ENCODE peak calls at places on chromosome 5, in eight cellular contexts. One of them, this sample, is unnamed.

GRCh38 chr5:16427572-16427971 is 38.0 kb downstream of the ZNF622 start:
- DNase-seq in C1 segment of cervical spinal cord: no peak
- DNase-seq in stimulated activated CD4-positive, alpha-beta T cell treated with anti-CD3 and anti-CD28 coated beads, Interleukin-2, amount 100 ng/mL, for 48 hours: no peak
- DNase-seq in endodermal cell: peak
- DNase-seq in T-helper 1 cell: no peak
- DNase-seq in natural killer cell: no peak
- DNase-seq in left lung: no peak
- DNase-seq in adrenal gland: no peak
- DNase-seq in this sample: no peak

GRCh38 chr5:53114988-53115387 is 5.4 kb upstream of the MOCS2 start:
- DNase-seq in stimulated activated CD4-positive, alpha-beta T cell treated with anti-CD3 and anti-CD28 coated beads, Interleukin-2, amount 100 ng/mL, for 48 hours: no peak
- DNase-seq in T-helper 1 cell: no peak
- DNase-seq in endodermal cell: no peak
- DNase-seq in C1 segment of cervical spinal cord: no peak
- DNase-seq in left lung: no peak
- DNase-seq in adrenal gland: no peak
- DNase-seq in natural killer cell: no peak
- DNase-seq in this sample: no peak

GRCh38 chr5:86979801-86980510 is 287.7 kb upstream of the RASA1 start:
- DNase-seq in natural killer cell: no peak
- DNase-seq in T-helper 1 cell: peak
- DNase-seq in adrenal gland: no peak
- DNase-seq in stimulated activated CD4-positive, alpha-beta T cell treated with anti-CD3 and anti-CD28 coated beads, Interleukin-2, amount 100 ng/mL, for 48 hours: no peak
- DNase-seq in left lung: no peak
- DNase-seq in C1 segment of cervical spinal cord: no peak
- DNase-seq in endodermal cell: no peak
- DNase-seq in this sample: no peak

GRCh38 chr5:54703568-54704255 is 186.2 kb downstream of the SNX18 start:
- DNase-seq in C1 segment of cervical spinal cord: no peak
- DNase-seq in adrenal gland: no peak
- DNase-seq in natural killer cell: no peak
- DNase-seq in left lung: no peak
- DNase-seq in T-helper 1 cell: no peak
- DNase-seq in endodermal cell: no peak
- DNase-seq in stimulated activated CD4-positive, alpha-beta T cell treated with anti-CD3 and anti-CD28 coated beads, Interleukin-2, amount 100 ng/mL, for 48 hours: no peak
- DNase-seq in this sample: no peak

GRCh38 chr5:72427488-72428437 is 79.4 kb downstream of the ZNF366 start:
- DNase-seq in C1 segment of cervical spinal cord: no peak
- DNase-seq in natural killer cell: no peak
- DNase-seq in T-helper 1 cell: no peak
- DNase-seq in stimulated activated CD4-positive, alpha-beta T cell treated with anti-CD3 and anti-CD28 coated beads, Interleukin-2, amount 100 ng/mL, for 48 hours: no peak
- DNase-seq in left lung: no peak
- DNase-seq in endodermal cell: peak
- DNase-seq in adrenal gland: no peak
- DNase-seq in this sample: peak

GRCh38 chr5:175696139-175696854 is 38.4 kb downstream of the HRH2 start:
- DNase-seq in left lung: peak
- DNase-seq in natural killer cell: no peak
- DNase-seq in endodermal cell: peak
- DNase-seq in T-helper 1 cell: peak
- DNase-seq in C1 segment of cervical spinal cord: no peak
- DNase-seq in adrenal gland: peak
- DNase-seq in stimulated activated CD4-positive, alpha-beta T cell treated with anti-CD3 and anti-CD28 coated beads, Interleukin-2, amount 100 ng/mL, for 48 hours: peak
- DNase-seq in this sample: peak

GRCh38 chr5:120614512-120614911 is 150.4 kb downstream of the PRR16 start:
- DNase-seq in T-helper 1 cell: no peak
- DNase-seq in stimulated activated CD4-positive, alpha-beta T cell treated with anti-CD3 and anti-CD28 coated beads, Interleukin-2, amount 100 ng/mL, for 48 hours: no peak
- DNase-seq in adrenal gland: no peak
- DNase-seq in C1 segment of cervical spinal cord: no peak
- DNase-seq in left lung: no peak
- DNase-seq in natural killer cell: no peak
- DNase-seq in endodermal cell: no peak
- DNase-seq in this sample: no peak

GRCh38 chr5:26700759-26701384 is 337.5 kb downstream of the CDH9 start:
- DNase-seq in endodermal cell: peak
- DNase-seq in adrenal gland: no peak
- DNase-seq in T-helper 1 cell: no peak
- DNase-seq in stimulated activated CD4-positive, alpha-beta T cell treated with anti-CD3 and anti-CD28 coated beads, Interleukin-2, amount 100 ng/mL, for 48 hours: no peak
- DNase-seq in C1 segment of cervical spinal cord: no peak
- DNase-seq in natural killer cell: no peak
- DNase-seq in left lung: no peak
- DNase-seq in this sample: peak

GRCh38 chr5:172877496-172878260 is 43.6 kb downstream of the ERGIC1 start:
- DNase-seq in T-helper 1 cell: no peak
- DNase-seq in left lung: no peak
- DNase-seq in stimulated activated CD4-positive, alpha-beta T cell treated with anti-CD3 and anti-CD28 coated beads, Interleukin-2, amount 100 ng/mL, for 48 hours: no peak
- DNase-seq in C1 segment of cervical spinal cord: no peak
- DNase-seq in natural killer cell: no peak
- DNase-seq in adrenal gland: no peak
- DNase-seq in endodermal cell: no peak
- DNase-seq in this sample: no peak

GRCh38 chr5:167861134-167861930 is 430.1 kb upstream of the WWC1 start:
- DNase-seq in adrenal gland: no peak
- DNase-seq in left lung: no peak
- DNase-seq in endodermal cell: peak
- DNase-seq in T-helper 1 cell: no peak
- DNase-seq in C1 segment of cervical spinal cord: no peak
- DNase-seq in natural killer cell: no peak
- DNase-seq in stimulated activated CD4-positive, alpha-beta T cell treated with anti-CD3 and anti-CD28 coated beads, Interleukin-2, amount 100 ng/mL, for 48 hours: no peak
- DNase-seq in this sample: peak

GRCh38 chr5:124706729-124707361 is 39.6 kb downstream of the ZNF608 start:
- DNase-seq in T-helper 1 cell: no peak
- DNase-seq in adrenal gland: no peak
- DNase-seq in natural killer cell: no peak
- DNase-seq in endodermal cell: peak
- DNase-seq in stimulated activated CD4-positive, alpha-beta T cell treated with anti-CD3 and anti-CD28 coated beads, Interleukin-2, amount 100 ng/mL, for 48 hours: no peak
- DNase-seq in left lung: peak
- DNase-seq in C1 segment of cervical spinal cord: no peak
- DNase-seq in this sample: no peak

GRCh38 chr5:117065800-117066199 is 491.2 kb upstream of the SEMA6A start:
- DNase-seq in stimulated activated CD4-positive, alpha-beta T cell treated with anti-CD3 and anti-CD28 coated beads, Interleukin-2, amount 100 ng/mL, for 48 hours: no peak
- DNase-seq in T-helper 1 cell: no peak
- DNase-seq in left lung: no peak
- DNase-seq in adrenal gland: no peak
- DNase-seq in endodermal cell: no peak
- DNase-seq in natural killer cell: no peak
- DNase-seq in C1 segment of cervical spinal cord: no peak
- DNase-seq in this sample: no peak

GRCh38 chr5:2160811-2161210 is 278.1 kb upstream of the IRX4 start:
- DNase-seq in C1 segment of cervical spinal cord: no peak
- DNase-seq in adrenal gland: no peak
- DNase-seq in stimulated activated CD4-positive, alpha-beta T cell treated with anti-CD3 and anti-CD28 coated beads, Interleukin-2, amount 100 ng/mL, for 48 hours: no peak
- DNase-seq in natural killer cell: no peak
- DNase-seq in endodermal cell: no peak
- DNase-seq in T-helper 1 cell: no peak
- DNase-seq in left lung: no peak
- DNase-seq in this sample: no peak

GRCh38 chr5:19044931-19045695 is 942.9 kb downstream of the CDH18 start:
- DNase-seq in left lung: no peak
- DNase-seq in natural killer cell: no peak
- DNase-seq in adrenal gland: no peak
- DNase-seq in endodermal cell: peak
- DNase-seq in T-helper 1 cell: no peak
- DNase-seq in C1 segment of cervical spinal cord: no peak
- DNase-seq in stimulated activated CD4-positive, alpha-beta T cell treated with anti-CD3 and anti-CD28 coated beads, Interleukin-2, amount 100 ng/mL, for 48 hours: no peak
- DNase-seq in this sample: peak

GRCh38 chr5:77923666-77924065 is 147.5 kb upstream of the TBCA start:
- DNase-seq in natural killer cell: no peak
- DNase-seq in endodermal cell: no peak
- DNase-seq in stimulated activated CD4-positive, alpha-beta T cell treated with anti-CD3 and anti-CD28 coated beads, Interleukin-2, amount 100 ng/mL, for 48 hours: no peak
- DNase-seq in left lung: no peak
- DNase-seq in C1 segment of cervical spinal cord: no peak
- DNase-seq in T-helper 1 cell: no peak
- DNase-seq in adrenal gland: no peak
- DNase-seq in this sample: no peak

GRCh38 chr5:149834246-149834855 is 104.2 kb downstream of the PPARGC1B start:
- DNase-seq in C1 segment of cervical spinal cord: no peak
- DNase-seq in natural killer cell: peak
- DNase-seq in endodermal cell: peak
- DNase-seq in stimulated activated CD4-positive, alpha-beta T cell treated with anti-CD3 and anti-CD28 coated beads, Interleukin-2, amount 100 ng/mL, for 48 hours: peak
- DNase-seq in adrenal gland: peak
- DNase-seq in left lung: no peak
- DNase-seq in T-helper 1 cell: peak
- DNase-seq in this sample: peak

GRCh38 chr5:57221049-57221568 is 47.2 kb downstream of the GPBP1 start:
- DNase-seq in adrenal gland: no peak
- DNase-seq in T-helper 1 cell: peak
- DNase-seq in C1 segment of cervical spinal cord: no peak
- DNase-seq in stimulated activated CD4-positive, alpha-beta T cell treated with anti-CD3 and anti-CD28 coated beads, Interleukin-2, amount 100 ng/mL, for 48 hours: peak
- DNase-seq in left lung: no peak
- DNase-seq in natural killer cell: no peak
- DNase-seq in endodermal cell: no peak
- DNase-seq in this sample: no peak

GRCh38 chr5:81554647-81555046 is 160.7 kb upstream of the ACOT12 start:
- DNase-seq in endodermal cell: no peak
- DNase-seq in stimulated activated CD4-positive, alpha-beta T cell treated with anti-CD3 and anti-CD28 coated beads, Interleukin-2, amount 100 ng/mL, for 48 hours: no peak
- DNase-seq in C1 segment of cervical spinal cord: no peak
- DNase-seq in adrenal gland: no peak
- DNase-seq in left lung: no peak
- DNase-seq in natural killer cell: no peak
- DNase-seq in T-helper 1 cell: no peak
- DNase-seq in this sample: no peak

GRCh38 chr5:6307304-6307703 is 71.0 kb downstream of the MED10 start:
- DNase-seq in endodermal cell: no peak
- DNase-seq in adrenal gland: no peak
- DNase-seq in natural killer cell: no peak
- DNase-seq in left lung: no peak
- DNase-seq in C1 segment of cervical spinal cord: no peak
- DNase-seq in T-helper 1 cell: no peak
- DNase-seq in stimulated activated CD4-positive, alpha-beta T cell treated with anti-CD3 and anti-CD28 coated beads, Interleukin-2, amount 100 ng/mL, for 48 hours: no peak
- DNase-seq in this sample: no peak

GRCh38 chr5:173161148-173161547 is 16.8 kb downstream of the BNIP1 start:
- DNase-seq in adrenal gland: no peak
- DNase-seq in stimulated activated CD4-positive, alpha-beta T cell treated with anti-CD3 and anti-CD28 coated beads, Interleukin-2, amount 100 ng/mL, for 48 hours: no peak
- DNase-seq in endodermal cell: no peak
- DNase-seq in C1 segment of cervical spinal cord: no peak
- DNase-seq in T-helper 1 cell: no peak
- DNase-seq in natural killer cell: no peak
- DNase-seq in left lung: no peak
- DNase-seq in this sample: no peak

This sample was measured in H9.